ENCODE peak calls at places on chromosomes 11 and 22, in four cellular contexts. R, E, A and P are unnamed samples.

GRCh38 chr22:29751139-29751538 is 15.7 kb downstream of the ZMAT5 start:
- DNase-seq in R (no peak), E (no peak), A (peak; percentile 53), P (no peak)

GRCh38 chr11:120793806-120794479 is 230.0 kb upstream of the TBCEL start:
- DNase-seq in R (no peak), E (no peak), A (no peak), P (no peak)

GRCh38 chr11:44071157-44071556 is 5.1 kb downstream of the ACCS start:
- DNase-seq in R (no peak), E (no peak), A (no peak), P (no peak)

GRCh38 chr22:37519268-37520195 is at the start of gene CARD10:
- DNase-seq in R (no peak), E (no peak), A (no peak), P (no peak)

GRCh38 chr22:29060251-29060650 is 1.4 kb downstream of the C22orf31 start:
- DNase-seq in R (no peak), E (no peak), A (no peak), P (no peak)

GRCh38 chr11:12090061-12090572 is 20.3 kb upstream of the MICAL2 start:
- DNase-seq in R (no peak), E (no peak), A (peak; percentile 98), P (no peak)

GRCh38 chr11:125263268-125263790 is 98.8 kb downstream of the PKNOX2 start:
- DNase-seq in R (no peak), E (no peak), A (peak; percentile 69), P (no peak)

GRCh38 chr11:69122642-69123431 is 32.9 kb upstream of the SMIM38 start:
- DNase-seq in R (peak; percentile 74), E (no peak), A (peak; percentile 86), P (no peak)

GRCh38 chr22:35528967-35529366 is 11.7 kb upstream of the RASD2 start:
- DNase-seq in R (no peak), E (no peak), A (no peak), P (no peak)

GRCh38 chr22:35521358-35522264 is 19.0 kb upstream of the RASD2 start:
- DNase-seq in R (no peak), E (no peak), A (no peak), P (no peak)

GRCh38 chr11:520428-521178 is 13.6 kb upstream of the RNH1 start:
- DNase-seq in R (no peak), E (no peak), A (no peak), P (no peak)

GRCh38 chr22:48889209-48889830 is 938.4 kb downstream of the BRD1 start:
- DNase-seq in R (no peak), E (no peak), A (no peak), P (no peak)

GRCh38 chr11:120344302-120345004 is 8.2 kb downstream of the ARHGEF12 start:
- DNase-seq in R (no peak), E (no peak), A (peak; percentile 89), P (no peak)

GRCh38 chr11:106668147-106668546 is 350.1 kb downstream of the GUCY1A2 start:
- DNase-seq in R (no peak), E (no peak), A (peak; percentile 90), P (no peak)

GRCh38 chr11:58011771-58012170 is 11.9 kb upstream of the OR9Q1 start:
- DNase-seq in R (no peak), E (no peak), A (no peak), P (no peak)

GRCh38 chr11:108887436-108888238 is 222.8 kb downstream of the DDX10 start:
- DNase-seq in R (no peak), E (no peak), A (no peak), P (no peak)

GRCh38 chr11:125588505-125588904 is 4.1 kb upstream of the STT3A start:
- DNase-seq in R (no peak), E (no peak), A (peak; percentile 15), P (no peak)

GRCh38 chr22:46746620-46747019 is 8.6 kb upstream of the CERK start:
- DNase-seq in R (no peak), E (no peak), A (no peak), P (no peak)

GRCh38 chr11:2415171-2415570 is 14.6 kb downstream of the TSSC4 start:
- DNase-seq in R (no peak), E (no peak), A (no peak), P (no peak)

GRCh38 chr11:45922425-45923082 is at the start of gene LARGE2:
- DNase-seq in R (no peak), E (no peak), A (no peak), P (no peak)

GRCh38 chr22:46107089-46107664 is 43.1 kb upstream of the PPARA start:
- DNase-seq in R (no peak), E (no peak), A (no peak), P (peak; percentile 68)

GRCh38 chr11:75337195-75337654 is 14.2 kb downstream of the ARRB1 start:
- DNase-seq in R (no peak), E (no peak), A (peak; percentile 79), P (no peak)

GRCh38 chr11:32088117-32088941 is 2.5 kb upstream of the RCN1 start:
- DNase-seq in R (no peak), E (no peak), A (peak; percentile 89), P (peak; percentile 18)

GRCh38 chr11:128501576-128502549 is 85.5 kb downstream of the ETS1 start:
- DNase-seq in R (no peak), E (no peak), A (peak; percentile 74), P (no peak)

GRCh38 chr11:256952-257737 is 20.4 kb downstream of the PSMD13 start:
- DNase-seq in R (no peak), E (no peak), A (no peak), P (no peak)

GRCh38 chr11:128294001-128294684 is 293.2 kb downstream of the ETS1 start:
- DNase-seq in R (no peak), E (no peak), A (no peak), P (no peak)

GRCh38 chr11:26905368-26905767 is 88.5 kb upstream of the FIBIN start:
- DNase-seq in R (no peak), E (no peak), A (peak; percentile 6), P (peak; percentile 10)

GRCh38 chr11:91871048-91871447 is 353.6 kb upstream of the FAT3 start:
- DNase-seq in R (no peak), E (no peak), A (no peak), P (no peak)

GRCh38 chr11:36702330-36703054 is 104.5 kb upstream of the RAG2 start:
- DNase-seq in R (no peak), E (no peak), A (peak; percentile 47), P (peak; percentile 26)